ENCODE peak calls at places on chromosome 5, in nine cellular contexts. One of them, this sample, is unnamed.

GRCh38 chr5:180436275-180436674 is 57.9 kb upstream of the CNOT6 start:
- DNase-seq in SHP77: no peak
- DNase-seq in MM.1S: no peak
- DNase-seq in Panc1: no peak
- DNase-seq in NCI-H1092: no peak
- DNase-seq in NCI-H1417: no peak
- DNase-seq in coronary artery: no peak
- DNase-seq in activated naive CD8-positive, alpha-beta T cell treated with anti-CD3 and anti-CD28 coated beads, Interleukin-2, amount 10 ng/mL, durations not matched to agents 7 days and 5 days: no peak
- DNase-seq in germinal center: no peak
- DNase-seq in this sample: no peak

GRCh38 chr5:172953776-172954189 is 5.4 kb upstream of the RPL26L1 start:
- DNase-seq in NCI-H1417: no peak
- DNase-seq in MM.1S: no peak
- DNase-seq in NCI-H1092: no peak
- DNase-seq in coronary artery: no peak
- DNase-seq in germinal center: no peak
- DNase-seq in Panc1: no peak
- DNase-seq in SHP77: no peak
- DNase-seq in activated naive CD8-positive, alpha-beta T cell treated with anti-CD3 and anti-CD28 coated beads, Interleukin-2, amount 10 ng/mL, durations not matched to agents 7 days and 5 days: no peak
- DNase-seq in this sample: peak

GRCh38 chr5:3139596-3139995 is 388.1 kb upstream of the IRX2 start:
- DNase-seq in Panc1: no peak
- DNase-seq in MM.1S: no peak
- DNase-seq in SHP77: no peak
- DNase-seq in coronary artery: no peak
- DNase-seq in NCI-H1092: no peak
- DNase-seq in activated naive CD8-positive, alpha-beta T cell treated with anti-CD3 and anti-CD28 coated beads, Interleukin-2, amount 10 ng/mL, durations not matched to agents 7 days and 5 days: no peak
- DNase-seq in NCI-H1417: no peak
- DNase-seq in germinal center: no peak
- DNase-seq in this sample: no peak

GRCh38 chr5:23302438-23302837 is 205.0 kb upstream of the PRDM9 start:
- DNase-seq in coronary artery: no peak
- DNase-seq in NCI-H1092: no peak
- DNase-seq in SHP77: no peak
- DNase-seq in MM.1S: no peak
- DNase-seq in activated naive CD8-positive, alpha-beta T cell treated with anti-CD3 and anti-CD28 coated beads, Interleukin-2, amount 10 ng/mL, durations not matched to agents 7 days and 5 days: no peak
- DNase-seq in Panc1: no peak
- DNase-seq in germinal center: no peak
- DNase-seq in NCI-H1417: no peak
- DNase-seq in this sample: no peak

GRCh38 chr5:98942849-98943248 is 14.0 kb upstream of the CHD1 start:
- DNase-seq in MM.1S: no peak
- DNase-seq in NCI-H1092: no peak
- DNase-seq in activated naive CD8-positive, alpha-beta T cell treated with anti-CD3 and anti-CD28 coated beads, Interleukin-2, amount 10 ng/mL, durations not matched to agents 7 days and 5 days: no peak
- DNase-seq in SHP77: no peak
- DNase-seq in coronary artery: no peak
- DNase-seq in NCI-H1417: no peak
- DNase-seq in germinal center: no peak
- DNase-seq in Panc1: no peak
- DNase-seq in this sample: peak

GRCh38 chr5:138706655-138707480 is 46.4 kb upstream of the CTNNA1 start:
- DNase-seq in MM.1S: no peak
- DNase-seq in coronary artery: no peak
- DNase-seq in NCI-H1417: no peak
- DNase-seq in activated naive CD8-positive, alpha-beta T cell treated with anti-CD3 and anti-CD28 coated beads, Interleukin-2, amount 10 ng/mL, durations not matched to agents 7 days and 5 days: no peak
- DNase-seq in germinal center: no peak
- DNase-seq in SHP77: no peak
- DNase-seq in Panc1: peak
- DNase-seq in NCI-H1092: no peak
- DNase-seq in this sample: peak

GRCh38 chr5:106121972-106122605 is 1548.6 kb downstream of the EFNA5 start:
- DNase-seq in Panc1: peak
- DNase-seq in activated naive CD8-positive, alpha-beta T cell treated with anti-CD3 and anti-CD28 coated beads, Interleukin-2, amount 10 ng/mL, durations not matched to agents 7 days and 5 days: peak
- DNase-seq in coronary artery: no peak
- DNase-seq in NCI-H1092: no peak
- DNase-seq in SHP77: no peak
- DNase-seq in germinal center: peak
- DNase-seq in MM.1S: peak
- DNase-seq in NCI-H1417: no peak
- DNase-seq in this sample: peak

GRCh38 chr5:134055015-134055414 is 50.2 kb upstream of the VDAC1 start:
- DNase-seq in germinal center: no peak
- DNase-seq in Panc1: no peak
- DNase-seq in coronary artery: no peak
- DNase-seq in MM.1S: no peak
- DNase-seq in activated naive CD8-positive, alpha-beta T cell treated with anti-CD3 and anti-CD28 coated beads, Interleukin-2, amount 10 ng/mL, durations not matched to agents 7 days and 5 days: no peak
- DNase-seq in NCI-H1417: no peak
- DNase-seq in NCI-H1092: no peak
- DNase-seq in SHP77: no peak
- DNase-seq in this sample: no peak

GRCh38 chr5:174731214-174732039 is 7.0 kb downstream of the MSX2 start:
- DNase-seq in NCI-H1092: no peak
- DNase-seq in NCI-H1417: no peak
- DNase-seq in germinal center: no peak
- DNase-seq in SHP77: no peak
- DNase-seq in MM.1S: no peak
- DNase-seq in coronary artery: no peak
- DNase-seq in activated naive CD8-positive, alpha-beta T cell treated with anti-CD3 and anti-CD28 coated beads, Interleukin-2, amount 10 ng/mL, durations not matched to agents 7 days and 5 days: no peak
- DNase-seq in Panc1: no peak
- DNase-seq in this sample: no peak

GRCh38 chr5:42337607-42338006 is 85.6 kb upstream of the GHR start:
- DNase-seq in SHP77: no peak
- DNase-seq in NCI-H1092: no peak
- DNase-seq in MM.1S: peak
- DNase-seq in coronary artery: no peak
- DNase-seq in Panc1: no peak
- DNase-seq in germinal center: no peak
- DNase-seq in NCI-H1417: no peak
- DNase-seq in activated naive CD8-positive, alpha-beta T cell treated with anti-CD3 and anti-CD28 coated beads, Interleukin-2, amount 10 ng/mL, durations not matched to agents 7 days and 5 days: no peak
- DNase-seq in this sample: no peak

GRCh38 chr5:155726267-155726666 is 600.7 kb upstream of the SGCD start:
- DNase-seq in NCI-H1092: no peak
- DNase-seq in Panc1: no peak
- DNase-seq in germinal center: no peak
- DNase-seq in MM.1S: no peak
- DNase-seq in SHP77: no peak
- DNase-seq in activated naive CD8-positive, alpha-beta T cell treated with anti-CD3 and anti-CD28 coated beads, Interleukin-2, amount 10 ng/mL, durations not matched to agents 7 days and 5 days: no peak
- DNase-seq in NCI-H1417: no peak
- DNase-seq in coronary artery: no peak
- DNase-seq in this sample: peak

GRCh38 chr5:141637266-141637692 is 482 bp downstream of the RELL2 start:
- DNase-seq in Panc1: no peak
- DNase-seq in coronary artery: no peak
- DNase-seq in NCI-H1092: no peak
- DNase-seq in MM.1S: peak
- DNase-seq in SHP77: peak
- DNase-seq in germinal center: peak
- DNase-seq in NCI-H1417: peak
- DNase-seq in activated naive CD8-positive, alpha-beta T cell treated with anti-CD3 and anti-CD28 coated beads, Interleukin-2, amount 10 ng/mL, durations not matched to agents 7 days and 5 days: peak
- DNase-seq in this sample: no peak

This sample was measured in mesenchymal stem cell.